ENCODE peak calls at places on chromosomes 6 and 20, in five cellular contexts. One of them, this sample, is unnamed.

GRCh38 chr6:107116328-107116892 is 1.1 kb upstream of the BEND3 start:
- DNase-seq in mesenchymal stem cell: peak; percentile 42
- DNase-seq in IMR-90: no peak
- DNase-seq in neuronal stem cell: peak; percentile 52
- DNase-seq in trophoblast cell: no peak
- DNase-seq in this sample: peak; percentile 92

GRCh38 chr6:125753218-125753936 is 3.9 kb downstream of the HEY2 start:
- DNase-seq in mesenchymal stem cell: peak; percentile 42
- DNase-seq in IMR-90: peak; percentile 16
- DNase-seq in neuronal stem cell: no peak
- DNase-seq in trophoblast cell: no peak
- DNase-seq in this sample: peak; percentile 42

GRCh38 chr6:46734867-46735719 is at the start of gene PLA2G7:
- DNase-seq in mesenchymal stem cell: peak; percentile 14
- DNase-seq in IMR-90: no peak
- DNase-seq in neuronal stem cell: peak; percentile 60
- DNase-seq in trophoblast cell: peak; percentile 50
- DNase-seq in this sample: peak; percentile 71

GRCh38 chr20:35040646-35041045 is 52.0 kb downstream of the TRPC4AP start:
- DNase-seq in mesenchymal stem cell: no peak
- DNase-seq in IMR-90: no peak
- DNase-seq in neuronal stem cell: no peak
- DNase-seq in trophoblast cell: no peak
- DNase-seq in this sample: no peak

GRCh38 chr6:108174371-108175175 is 8.8 kb downstream of the NR2E1 start:
- DNase-seq in mesenchymal stem cell: peak; percentile 56
- DNase-seq in IMR-90: peak; percentile 44
- DNase-seq in neuronal stem cell: peak; percentile 69
- DNase-seq in trophoblast cell: no peak
- DNase-seq in this sample: peak; percentile 89

GRCh38 chr6:1100269-1100668 is 211.6 kb upstream of the FOXQ1 start:
- DNase-seq in mesenchymal stem cell: no peak
- DNase-seq in IMR-90: no peak
- DNase-seq in neuronal stem cell: no peak
- DNase-seq in trophoblast cell: no peak
- DNase-seq in this sample: no peak

GRCh38 chr6:73675466-73676098 is 20.4 kb upstream of the CD109 start:
- DNase-seq in mesenchymal stem cell: peak; percentile 83
- DNase-seq in IMR-90: peak; percentile 81
- DNase-seq in neuronal stem cell: peak; percentile 75
- DNase-seq in trophoblast cell: peak; percentile 84
- DNase-seq in this sample: peak; percentile 70

GRCh38 chr6:32086661-32087573 is 22.2 kb downstream of the TNXB start:
- DNase-seq in mesenchymal stem cell: peak; percentile 93
- DNase-seq in IMR-90: peak; percentile 88
- DNase-seq in neuronal stem cell: no peak
- DNase-seq in trophoblast cell: no peak
- DNase-seq in this sample: no peak

GRCh38 chr6:31898200-31899011 is 908 bp upstream of the EHMT2 start:
- DNase-seq in mesenchymal stem cell: peak; percentile 50
- DNase-seq in IMR-90: peak; percentile 35
- DNase-seq in neuronal stem cell: peak; percentile 23
- DNase-seq in trophoblast cell: no peak
- DNase-seq in this sample: peak; percentile 76

DNA sequence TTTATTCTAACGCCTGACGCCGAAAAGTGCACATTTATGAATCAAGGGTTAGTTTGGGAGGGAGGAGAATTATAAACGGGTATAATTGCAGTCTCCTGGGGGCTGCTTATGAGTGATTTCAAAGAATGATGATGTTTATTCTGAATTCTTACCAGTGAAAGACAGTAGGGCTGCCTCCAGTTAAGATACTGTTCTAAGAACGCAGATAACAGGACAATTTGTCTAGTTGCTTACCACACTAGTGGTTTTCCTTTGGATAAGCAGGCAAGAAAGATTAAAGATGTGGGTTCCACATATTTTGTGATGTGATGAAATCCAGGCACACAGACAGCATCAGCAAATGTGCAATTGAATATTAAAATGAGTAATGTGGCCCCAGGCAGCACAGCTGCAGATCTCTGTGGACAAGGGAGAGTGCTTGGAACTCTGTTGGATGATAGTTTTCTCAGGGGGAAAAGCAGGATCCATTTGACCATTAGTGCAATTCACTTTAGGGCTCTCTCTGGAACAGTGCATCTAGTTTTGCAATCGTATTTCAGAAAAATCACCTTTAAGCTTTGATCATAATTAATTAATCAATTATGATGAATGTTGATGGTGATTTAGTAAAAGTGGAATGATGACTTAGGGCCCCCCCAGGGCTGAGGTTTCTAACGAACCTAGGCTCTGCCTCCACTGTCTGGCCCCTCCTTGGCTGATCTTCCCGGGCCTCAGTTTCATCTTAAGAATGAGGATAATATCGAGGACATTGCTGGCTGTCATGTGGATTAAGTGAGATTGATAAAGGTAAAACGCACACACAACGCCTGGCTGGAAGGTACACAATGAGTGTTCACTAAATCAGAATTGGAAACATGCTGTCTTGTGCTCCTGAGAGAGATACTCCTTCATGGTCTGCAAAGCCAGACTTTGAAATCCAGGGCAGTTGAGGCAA is 5.0 kb upstream of the SULF2 start:
- DNase-seq in mesenchymal stem cell: peak; percentile 91
- DNase-seq in IMR-90: peak; percentile 70
- DNase-seq in neuronal stem cell: no peak
- DNase-seq in trophoblast cell: no peak
- DNase-seq in this sample: no peak
- H3K23ac ChIP-seq in mesenchymal stem cell: no peak overlapping the region
- H3K23ac ChIP-seq in IMR-90: no peak overlapping the region
- H3K23ac ChIP-seq in neuronal stem cell: no peak overlapping the region
- H3K23ac ChIP-seq in trophoblast cell: no peak overlapping the region
- H3K23ac ChIP-seq in this sample: no peak overlapping the region

GRCh38 chr20:17620371-17621228 is 50.7 kb downstream of the DSTN start:
- DNase-seq in mesenchymal stem cell: no peak
- DNase-seq in IMR-90: no peak
- DNase-seq in neuronal stem cell: no peak
- DNase-seq in trophoblast cell: no peak
- DNase-seq in this sample: no peak
- H3K36me3 ChIP-seq in mesenchymal stem cell: peaks cover 100% of the 10 kb centered on the region
- H3K36me3 ChIP-seq in IMR-90: peaks cover 96% of the 10 kb centered on the region
- H3K36me3 ChIP-seq in neuronal stem cell: peaks cover 25% of the 10 kb centered on the region
- H3K36me3 ChIP-seq in trophoblast cell: peaks cover 97% of the 10 kb centered on the region
- H3K36me3 ChIP-seq in this sample: peaks cover 36% of the 10 kb centered on the region

GRCh38 chr20:6740096-6740495 is 27.4 kb upstream of the BMP2 start:
- DNase-seq in mesenchymal stem cell: no peak
- DNase-seq in IMR-90: no peak
- DNase-seq in neuronal stem cell: no peak
- DNase-seq in trophoblast cell: no peak
- DNase-seq in this sample: no peak

GRCh38 chr20:6744171-6744570 is 23.3 kb upstream of the BMP2 start:
- DNase-seq in mesenchymal stem cell: no peak
- DNase-seq in IMR-90: no peak
- DNase-seq in neuronal stem cell: no peak
- DNase-seq in trophoblast cell: no peak
- DNase-seq in this sample: no peak

GRCh38 chr20:6746901-6747609 is 20.4 kb upstream of the BMP2 start:
- DNase-seq in mesenchymal stem cell: peak; percentile 12
- DNase-seq in IMR-90: peak; percentile 28
- DNase-seq in neuronal stem cell: no peak
- DNase-seq in trophoblast cell: no peak
- DNase-seq in this sample: peak; percentile 73

GRCh38 chr20:6739406-6739805 is 28.1 kb upstream of the BMP2 start:
- DNase-seq in mesenchymal stem cell: no peak
- DNase-seq in IMR-90: no peak
- DNase-seq in neuronal stem cell: no peak
- DNase-seq in trophoblast cell: no peak
- DNase-seq in this sample: no peak

GRCh38 chr20:6744805-6745204 is 22.7 kb upstream of the BMP2 start:
- DNase-seq in mesenchymal stem cell: no peak
- DNase-seq in IMR-90: no peak
- DNase-seq in neuronal stem cell: no peak
- DNase-seq in trophoblast cell: no peak
- DNase-seq in this sample: no peak
- H3K23ac ChIP-seq in mesenchymal stem cell: no peak overlapping the region
- H3K23ac ChIP-seq in IMR-90: no peak overlapping the region
- H3K23ac ChIP-seq in neuronal stem cell: no peak overlapping the region
- H3K23ac ChIP-seq in trophoblast cell: no peak overlapping the region
- H3K23ac ChIP-seq in this sample: no peak overlapping the region

GRCh38 chr6:160051390-160051789 is 70.2 kb upstream of the SLC22A1 start:
- DNase-seq in mesenchymal stem cell: no peak
- DNase-seq in IMR-90: no peak
- DNase-seq in neuronal stem cell: no peak
- DNase-seq in trophoblast cell: no peak
- DNase-seq in this sample: no peak

GRCh38 chr6:160049346-160049745 is 72.3 kb upstream of the SLC22A1 start:
- DNase-seq in mesenchymal stem cell: no peak
- DNase-seq in IMR-90: no peak
- DNase-seq in neuronal stem cell: no peak
- DNase-seq in trophoblast cell: no peak
- DNase-seq in this sample: no peak

GRCh38 chr6:160048471-160048870 is 73.1 kb upstream of the SLC22A1 start:
- DNase-seq in mesenchymal stem cell: no peak
- DNase-seq in IMR-90: no peak
- DNase-seq in neuronal stem cell: no peak
- DNase-seq in trophoblast cell: no peak
- DNase-seq in this sample: no peak

GRCh38 chr6:160054271-160054670 is 67.3 kb upstream of the SLC22A1 start:
- DNase-seq in mesenchymal stem cell: no peak
- DNase-seq in IMR-90: no peak
- DNase-seq in neuronal stem cell: no peak
- DNase-seq in trophoblast cell: no peak
- DNase-seq in this sample: no peak

GRCh38 chr6:160050022-160050421 is 71.6 kb upstream of the SLC22A1 start:
- DNase-seq in mesenchymal stem cell: no peak
- DNase-seq in IMR-90: no peak
- DNase-seq in neuronal stem cell: no peak
- DNase-seq in trophoblast cell: no peak
- DNase-seq in this sample: no peak
- H3K36me3 ChIP-seq in mesenchymal stem cell: peaks cover 54% of the 10 kb centered on the region
- H3K36me3 ChIP-seq in IMR-90: peaks cover 69% of the 10 kb centered on the region
- H3K36me3 ChIP-seq in neuronal stem cell: peaks cover 57% of the 10 kb centered on the region
- H3K36me3 ChIP-seq in trophoblast cell: peaks cover 52% of the 10 kb centered on the region
- H3K36me3 ChIP-seq in this sample: peaks cover 19% of the 10 kb centered on the region

DNA sequence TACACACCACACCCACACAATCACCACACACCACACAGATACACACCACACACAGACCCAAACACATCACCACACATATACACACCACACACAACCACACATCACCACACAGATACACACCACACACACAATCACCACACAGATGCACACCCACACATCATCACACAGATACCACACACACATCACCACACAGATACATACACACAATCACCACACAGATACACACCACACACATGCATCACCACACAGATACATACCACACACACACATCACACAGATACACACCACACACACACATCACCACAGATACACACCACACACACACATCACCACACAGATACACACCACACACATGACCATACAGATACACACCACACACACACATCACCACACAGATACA is 73.2 kb downstream of the GRM4 start:
- DNase-seq in mesenchymal stem cell: no peak
- DNase-seq in IMR-90: no peak
- DNase-seq in neuronal stem cell: no peak
- DNase-seq in trophoblast cell: no peak
- DNase-seq in this sample: no peak
- H3K23ac ChIP-seq in mesenchymal stem cell: no peak overlapping the region
- H3K23ac ChIP-seq in IMR-90: no peak overlapping the region
- H3K23ac ChIP-seq in neuronal stem cell: peak overlapping the region; percentile 36
- H3K23ac ChIP-seq in trophoblast cell: peak overlapping the region; percentile 34
- H3K23ac ChIP-seq in this sample: no peak overlapping the region

DNA sequence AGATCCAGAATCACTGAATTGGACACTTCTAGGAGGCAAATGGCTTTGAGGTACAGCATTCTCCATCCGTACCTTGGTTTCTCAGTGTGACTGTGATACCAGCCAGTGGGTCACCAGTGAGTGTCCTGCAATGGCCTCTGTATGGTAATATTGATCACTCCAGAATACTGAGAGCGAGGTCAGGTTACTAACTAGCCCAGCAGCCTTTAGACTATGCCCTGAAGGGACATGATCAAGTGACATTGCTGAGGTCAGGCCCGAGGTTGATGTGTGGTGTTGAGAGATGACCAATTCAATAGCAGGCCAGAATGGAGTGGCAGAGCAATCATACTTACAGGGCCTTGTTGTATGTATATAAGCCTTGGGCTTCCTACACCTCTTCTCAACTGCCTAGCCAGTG is 476.0 kb downstream of the KHDRBS2 start:
- DNase-seq in mesenchymal stem cell: no peak
- DNase-seq in IMR-90: no peak
- DNase-seq in neuronal stem cell: no peak
- DNase-seq in trophoblast cell: no peak
- DNase-seq in this sample: peak; percentile 5
- H3K36me3 ChIP-seq in mesenchymal stem cell: no peaks in the 10 kb centered on the region
- H3K36me3 ChIP-seq in IMR-90: no peaks in the 10 kb centered on the region
- H3K36me3 ChIP-seq in neuronal stem cell: no peaks in the 10 kb centered on the region
- H3K36me3 ChIP-seq in trophoblast cell: no peaks in the 10 kb centered on the region
- H3K36me3 ChIP-seq in this sample: no peaks in the 10 kb centered on the region

GRCh38 chr20:58494923-58495622 is 20.1 kb downstream of the APCDD1L start:
- DNase-seq in mesenchymal stem cell: no peak
- DNase-seq in IMR-90: no peak
- DNase-seq in neuronal stem cell: no peak
- DNase-seq in trophoblast cell: no peak
- DNase-seq in this sample: no peak

GRCh38 chr20:58496429-58496769 is 18.8 kb downstream of the APCDD1L start:
- DNase-seq in mesenchymal stem cell: no peak
- DNase-seq in IMR-90: no peak
- DNase-seq in neuronal stem cell: no peak
- DNase-seq in trophoblast cell: no peak
- DNase-seq in this sample: no peak

GRCh38 chr20:58495623-58496428 is 19.4 kb downstream of the APCDD1L start:
- DNase-seq in mesenchymal stem cell: no peak
- DNase-seq in IMR-90: no peak
- DNase-seq in neuronal stem cell: no peak
- DNase-seq in trophoblast cell: no peak
- DNase-seq in this sample: no peak

GRCh38 chr20:58497076-58497665 is 18.0 kb downstream of the APCDD1L start:
- DNase-seq in mesenchymal stem cell: no peak
- DNase-seq in IMR-90: no peak
- DNase-seq in neuronal stem cell: no peak
- DNase-seq in trophoblast cell: no peak
- DNase-seq in this sample: no peak

GRCh38 chr20:58492795-58493538 is 22.2 kb downstream of the APCDD1L start:
- DNase-seq in mesenchymal stem cell: no peak
- DNase-seq in IMR-90: no peak
- DNase-seq in neuronal stem cell: no peak
- DNase-seq in trophoblast cell: no peak
- DNase-seq in this sample: no peak
- H3K23ac ChIP-seq in mesenchymal stem cell: no peak overlapping the region
- H3K23ac ChIP-seq in IMR-90: no peak overlapping the region
- H3K23ac ChIP-seq in neuronal stem cell: peak overlapping the region; percentile 1
- H3K23ac ChIP-seq in trophoblast cell: peak overlapping the region; percentile 0
- H3K23ac ChIP-seq in this sample: no peak overlapping the region

This sample was measured in mesendoderm.